ENCODE peak calls at places on chromosomes 6 and 20, in nine cellular contexts. D is heart right ventricle, R is lung, B is transverse colon, Z is endodermal cell, Y is heart left ventricle, O is prostate gland, A is mammary epithelial cell, P is adrenal gland. I is an unnamed sample.
A peak's percentile ranks its signal among the peaks of the same experiment; 100 is the strongest.

GRCh38 chr6:24357336-24358218 is at the start of gene DCDC2:
- DNase-seq in P (peak; percentile 24), Z (peak; percentile 49), O (peak; percentile 77), A (peak; percentile 51), Y (no peak), D (no peak), R (peak; percentile 92), B (peak; percentile 83), I (peak; percentile 94)

GRCh38 chr6:137864812-137865508 is 2.1 kb upstream of the TNFAIP3 start:
- DNase-seq in P (no peak), D (no peak), B (no peak), Y (no peak), R (no peak), Z (peak; percentile 79), O (no peak), A (no peak), I (no peak)

GRCh38 chr6:146972526-146972925 is 231.7 kb upstream of the STXBP5 start:
- DNase-seq in O (no peak), A (no peak), Y (no peak), B (no peak), D (no peak), Z (no peak), P (no peak), R (no peak), I (no peak)

GRCh38 chr20:59027746-59028320 is 4.3 kb downstream of the ATP5F1E start:
- DNase-seq in P (no peak), Y (no peak), O (no peak), R (no peak), B (no peak), A (peak; percentile 59), D (no peak), Z (no peak), I (no peak)

GRCh38 chr20:50980071-50980681 is 21.6 kb downstream of the MOCS3 start:
- DNase-seq in D (no peak), O (no peak), R (no peak), A (peak; percentile 99), P (peak; percentile 42), Z (no peak), Y (no peak), B (no peak), I (no peak)

GRCh38 chr20:13650474-13650873 is 11.7 kb upstream of the TASP1 start:
- DNase-seq in A (no peak), P (no peak), D (no peak), Z (no peak), O (no peak), R (no peak), B (no peak), Y (no peak), I (no peak)

GRCh38 chr6:42562788-42563187 is 1.0 kb upstream of the UBR2 start:
- DNase-seq in B (no peak), P (no peak), O (no peak), Z (no peak), R (no peak), A (no peak), D (no peak), Y (no peak), I (no peak)

GRCh38 chr6:168111911-168112310 is 32.9 kb upstream of the FRMD1 start:
- DNase-seq in Y (no peak), D (no peak), O (no peak), B (no peak), P (no peak), R (no peak), Z (no peak), A (no peak), I (no peak)

GRCh38 chr6:82767037-82767436 is 298.6 kb downstream of the UBE3D start:
- DNase-seq in B (no peak), P (no peak), A (no peak), Y (no peak), O (no peak), Z (peak; percentile 61), D (no peak), R (no peak), I (no peak)

GRCh38 chr6:10719386-10720228 is 3.3 kb upstream of the TMEM14C start:
- DNase-seq in D (peak; percentile 44), Z (no peak), Y (peak; percentile 67), P (no peak), A (no peak), O (no peak), B (peak; percentile 16), R (peak; percentile 33), I (peak; percentile 35)

GRCh38 chr6:53557005-53557715 is 12.3 kb upstream of the GCLC start:
- DNase-seq in R (no peak), Z (no peak), O (no peak), Y (no peak), D (no peak), P (no peak), B (no peak), A (no peak), I (no peak)

GRCh38 chr6:40138273-40138720 is 204.0 kb upstream of the MOCS1 start:
- DNase-seq in D (no peak), O (no peak), B (peak; percentile 62), Z (no peak), R (no peak), A (no peak), P (no peak), Y (no peak), I (peak; percentile 80)

GRCh38 chr6:111721677-111722219 is 116.1 kb upstream of the TRAF3IP2 start:
- DNase-seq in O (no peak), B (no peak), Z (peak; percentile 86), P (peak; percentile 37), R (no peak), A (no peak), Y (no peak), D (peak; percentile 20), I (no peak)

GRCh38 chr6:4819706-4820283 is 43.6 kb downstream of the CDYL start:
- DNase-seq in Y (no peak), D (no peak), P (no peak), A (no peak), O (no peak), R (no peak), Z (no peak), B (no peak), I (no peak)

GRCh38 chr6:33578588-33579011 is 1.5 kb downstream of the BAK1 start:
- DNase-seq in O (no peak), Z (no peak), D (no peak), Y (no peak), B (peak; percentile 75), R (no peak), A (no peak), P (peak; percentile 40), I (no peak)

GRCh38 chr6:151068761-151069312 is 170.9 kb upstream of the AKAP12 start:
- DNase-seq in B (no peak), P (no peak), Z (no peak), O (no peak), A (peak; percentile 8), D (no peak), R (no peak), Y (no peak), I (no peak)

GRCh38 chr6:37777272-37777736 is 42.2 kb upstream of the ZFAND3 start:
- DNase-seq in P (no peak), B (no peak), D (no peak), O (no peak), Y (no peak), Z (peak; percentile 82), R (no peak), A (no peak), I (no peak)

GRCh38 chr6:9136141-9136865 is 701.0 kb upstream of the SLC35B3 start:
- DNase-seq in R (no peak), P (no peak), B (no peak), O (no peak), D (no peak), Z (no peak), A (no peak), Y (no peak), I (no peak)

GRCh38 chr6:143097224-143097795 is 36.6 kb downstream of the AIG1 start:
- DNase-seq in P (no peak), R (no peak), Z (no peak), O (no peak), Y (no peak), D (no peak), B (no peak), A (peak; percentile 28), I (no peak)

GRCh38 chr6:100673641-100674040 is 207.5 kb downstream of the ASCC3 start:
- DNase-seq in Z (no peak), B (no peak), P (no peak), O (no peak), D (no peak), Y (no peak), R (no peak), A (no peak), I (no peak)
- H3K27ac ChIP-seq in Z (no peak overlapping the region), B (no peak overlapping the region), P (no peak overlapping the region), O (no peak overlapping the region), D (no peak overlapping the region), Y (no peak overlapping the region), R (no peak overlapping the region), A (no peak overlapping the region), I (no peak overlapping the region)

DNA sequence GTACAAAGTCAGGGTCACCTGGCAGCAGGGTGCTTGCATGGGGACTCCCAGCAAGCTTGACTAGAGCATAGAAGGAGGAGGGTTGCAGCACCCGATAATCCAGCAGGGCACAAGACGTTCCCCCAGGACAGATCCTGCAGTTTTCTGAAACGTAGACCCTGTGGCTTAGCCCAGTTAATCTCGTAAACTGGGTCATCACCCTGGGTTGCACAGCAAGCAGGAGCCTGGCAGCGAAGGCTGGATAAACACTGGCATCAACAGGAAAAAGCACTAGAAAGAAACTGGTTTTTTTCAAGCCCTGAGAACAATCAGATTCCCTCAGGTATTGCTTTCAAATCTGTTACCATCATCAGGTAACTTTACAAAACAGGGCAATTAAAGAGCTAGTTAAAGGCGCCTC is 92.6 kb downstream of the PDE7B start:
- DNase-seq in D (no peak), O (no peak), Z (no peak), R (no peak), A (no peak), Y (no peak), B (no peak), P (no peak), I (no peak)
- H3K4me1 ChIP-seq in D (no peaks in the 10 kb centered on the region), O (no peaks in the 10 kb centered on the region), Z (no peaks in the 10 kb centered on the region), R (no peaks in the 10 kb centered on the region), A (no peaks in the 10 kb centered on the region), Y (peaks cover 5% of the 10 kb centered on the region), B (no peaks in the 10 kb centered on the region), P (no peaks in the 10 kb centered on the region), I (no peaks in the 10 kb centered on the region)

DNA sequence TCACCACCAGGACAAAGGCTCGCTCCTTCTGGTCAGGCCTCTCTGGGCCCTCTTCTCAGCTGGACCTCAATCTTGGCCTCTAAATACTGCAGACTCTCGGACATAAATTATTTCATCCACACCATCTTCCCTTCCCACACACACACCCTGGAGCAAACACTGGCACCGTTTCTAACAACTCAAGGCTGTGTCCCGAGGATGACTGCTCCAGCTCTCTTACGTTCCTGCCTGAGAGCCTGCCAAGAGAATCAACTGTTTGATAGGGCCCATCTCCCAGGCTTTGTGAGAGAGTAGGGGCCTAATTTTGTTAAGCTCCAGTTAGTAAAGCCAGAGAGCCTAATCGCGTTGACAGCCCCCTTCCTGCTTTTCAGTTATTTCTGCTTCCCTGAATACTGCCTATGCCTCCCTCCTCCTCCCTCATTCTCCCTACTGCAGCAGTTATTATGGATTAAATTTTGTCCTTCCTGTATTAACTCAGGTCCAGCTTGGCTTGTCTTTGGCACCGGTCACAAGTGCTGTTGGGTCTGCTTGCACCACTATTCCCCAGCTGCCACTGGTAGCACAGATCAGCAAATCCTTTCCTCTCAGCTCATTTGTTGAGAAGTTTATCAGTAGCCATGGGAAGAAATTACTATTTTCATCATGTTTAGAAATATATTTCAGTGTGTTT is 118.1 kb upstream of the TMEM181 start:
- DNase-seq in Z (no peak), A (no peak), B (no peak), P (peak; percentile 71), D (no peak), R (no peak), Y (peak; percentile 52), O (no peak), I (no peak)
- H3K27ac ChIP-seq in Z (peak overlapping the region; percentile 3), A (no peak overlapping the region), B (no peak overlapping the region), P (no peak overlapping the region), D (peak overlapping the region; percentile 19), R (no peak overlapping the region), Y (no peak overlapping the region), O (no peak overlapping the region), I (no peak overlapping the region)

GRCh38 chr6:163721435-163721834 is 306.9 kb downstream of the QKI start:
- DNase-seq in D (no peak), Y (no peak), A (no peak), B (no peak), R (no peak), Z (no peak), P (no peak), O (no peak), I (no peak)
- H3K4me1 ChIP-seq in D (no peaks in the 10 kb centered on the region), Y (peaks cover 3% of the 10 kb centered on the region), A (no peaks in the 10 kb centered on the region), B (no peaks in the 10 kb centered on the region), R (no peaks in the 10 kb centered on the region), Z (no peaks in the 10 kb centered on the region), P (no peaks in the 10 kb centered on the region), O (no peaks in the 10 kb centered on the region), I (no peaks in the 10 kb centered on the region)

I was measured in pancreas.